ENCODE peak calls at places on chromosomes 16 and 17, in seven cellular contexts. N is NCI-H1417 treated with DMSO at 0.1 percent for 48 hours; Q is activated T-helper 1 cell treated with anti-CD3 and anti-CD28 coated beads, Interleukin-12 subunit alpha, Interleukin-12 subunit beta, Interleukin-2, Interleukin-4 antibody, amounts not matched to agents 30 ng/mL and 10 ng/mL and 1 ng/mL, durations not matched to agents 14 hours and 24 hours and 36 hours; W is activated gamma-delta T cell treated with Interleukin-2 at 50 U/mL for 16 hours; Y is neural crest cell; B is stimulated activated naive CD8-positive, alpha-beta T cell treated with anti-CD3 and anti-CD28 coated beads, Interleukin-15, Interleukin-2, amounts not matched to agents 100 U/mL and 50 U/mL, for 24 hours; V is amniotic stem cell. J is an unnamed sample.
A peak's percentile ranks its signal among the peaks of the same experiment; 100 is the strongest.

GRCh38 chr16:77843412-77843811 is 55.0 kb downstream of the VAT1L start:
- DNase-seq in Q (no peak), W (no peak), N (no peak), B (no peak), Y (no peak), V (no peak), J (peak; percentile 48)

GRCh38 chr16:73285336-73285735 is 237.4 kb upstream of the ZFHX3 start:
- DNase-seq in B (no peak), W (no peak), N (no peak), Q (no peak), Y (no peak), V (no peak), J (no peak)

GRCh38 chr16:6382787-6383515 is 949.7 kb upstream of the RBFOX1 start:
- DNase-seq in W (no peak), B (no peak), V (no peak), Y (no peak), Q (no peak), N (no peak), J (no peak)

GRCh38 chr16:28537964-28538732 is 626 bp downstream of the NUPR1 start:
- DNase-seq in Y (no peak), V (no peak), B (no peak), W (no peak), N (no peak), Q (no peak), J (no peak)

GRCh38 chr17:77489898-77490265 is 349.1 kb downstream of the SEC14L1 start:
- DNase-seq in N (no peak), Y (no peak), Q (no peak), B (no peak), V (no peak), W (no peak), J (no peak)

GRCh38 chr17:55301521-55302406 is 37.0 kb downstream of the HLF start:
- DNase-seq in Y (no peak), N (no peak), W (no peak), Q (no peak), V (no peak), B (no peak), J (no peak)

GRCh38 chr17:49071106-49071505 is 61.5 kb upstream of the B4GALNT2 start:
- DNase-seq in Q (no peak), B (no peak), N (no peak), W (no peak), V (no peak), Y (no peak), J (no peak)

GRCh38 chr17:59527931-59528330 is 37.5 kb upstream of the DHX40 start:
- DNase-seq in N (no peak), W (no peak), Q (no peak), V (no peak), Y (no peak), B (no peak), J (no peak)

GRCh38 chr16:8474576-8474975 is 115.7 kb downstream of the TMEM114 start:
- DNase-seq in W (no peak), Y (no peak), V (no peak), Q (no peak), N (no peak), B (no peak), J (no peak)